ENCODE peak calls at places on chromosomes 2 and 18, in eight cellular contexts. Y is fibroblast of pulmonary artery, M is fibroblast of lung, J is left ventricle myocardium inferior, E is OCI-LY7, G is GM12864, Z is lower leg skin, C is PC-3. R is an unnamed sample.

GRCh38 chr2:31297751-31298150 is 63.8 kb downstream of the EHD3 start:
- DNase-seq in C (peak), J (no peak), Y (no peak), M (no peak), G (no peak), E (peak), Z (no peak), R (peak)

GRCh38 chr18:55314615-55315237 is 273.3 kb downstream of the TCF4 start:
- DNase-seq in G (no peak), Z (no peak), M (no peak), E (no peak), J (no peak), C (no peak), Y (no peak), R (no peak)

GRCh38 chr2:202031261-202031986 is 2.2 kb upstream of the FZD7 start:
- DNase-seq in G (no peak), Y (no peak), E (no peak), J (no peak), C (no peak), Z (no peak), M (peak), R (no peak)

GRCh38 chr2:174341301-174341994 is 6.7 kb downstream of the SP9 start:
- DNase-seq in M (peak), J (peak), C (peak), E (peak), G (no peak), Z (peak), Y (peak), R (peak)

GRCh38 chr2:117942958-117943672 is 70.8 kb downstream of the CCDC93 start:
- DNase-seq in Z (no peak), C (peak), E (no peak), G (no peak), Y (no peak), J (no peak), M (peak), R (peak)

GRCh38 chr18:64405161-64405560 is 256.3 kb upstream of the LINC00305 start:
- DNase-seq in Z (no peak), G (no peak), Y (peak), M (peak), E (no peak), C (no peak), J (no peak), R (no peak)

GRCh38 chr2:240433973-240434727 is 1.3 kb upstream of the GPC1 start:
- DNase-seq in Z (peak), M (peak), G (no peak), J (peak), Y (peak), C (peak), E (no peak), R (peak)

GRCh38 chr2:176637497-176638166 is 368.4 kb downstream of the MTX2 start:
- DNase-seq in Z (peak), Y (peak), E (no peak), J (peak), M (peak), C (peak), G (no peak), R (peak)

GRCh38 chr18:25786778-25787177 is 303.6 kb downstream of the SS18 start:
- DNase-seq in C (peak), G (no peak), Z (no peak), E (no peak), J (no peak), M (peak), Y (peak), R (peak)

GRCh38 chr2:84832772-84833461 is 48.0 kb downstream of the TRABD2A start:
- DNase-seq in Y (no peak), J (peak), C (no peak), M (no peak), Z (peak), G (no peak), E (peak), R (no peak)

GRCh38 chr18:58216071-58216471 is 172.0 kb downstream of the NEDD4L start:
- DNase-seq in C (no peak), M (peak), Y (no peak), J (no peak), Z (no peak), E (no peak), G (no peak), R (peak)

GRCh38 chr2:241540391-241540765 is 18.2 kb upstream of the BOK start:
- DNase-seq in Z (no peak), M (no peak), Y (no peak), E (no peak), J (no peak), G (no peak), C (no peak), R (no peak)

GRCh38 chr18:43079422-43079821 is 36.1 kb downstream of the RIT2 start:
- DNase-seq in Y (no peak), G (no peak), Z (no peak), E (no peak), C (no peak), M (no peak), J (no peak), R (no peak)

GRCh38 chr2:145680276-145680675 is 1160.4 kb upstream of the ZEB2 start:
- DNase-seq in C (no peak), Y (no peak), G (no peak), M (no peak), J (no peak), E (no peak), Z (no peak), R (no peak)

GRCh38 chr2:237698338-237698694 is 70.9 kb downstream of the LRRFIP1 start:
- DNase-seq in E (peak), Y (no peak), C (no peak), M (no peak), Z (no peak), G (no peak), J (no peak), R (no peak)

GRCh38 chr18:54351186-54351585 is 6.5 kb downstream of the STARD6 start:
- DNase-seq in Z (no peak), G (no peak), J (no peak), M (no peak), E (no peak), Y (no peak), C (peak), R (no peak)

GRCh38 chr2:230254152-230254881 is 28.8 kb downstream of the SP140 start:
- DNase-seq in Z (no peak), C (no peak), J (no peak), G (no peak), E (no peak), M (no peak), Y (no peak), R (no peak)

GRCh38 chr2:205780645-205781044 is 98.3 kb downstream of the NRP2 start:
- DNase-seq in Y (no peak), Z (no peak), E (peak), M (no peak), G (no peak), C (no peak), J (no peak), R (no peak)

GRCh38 chr2:149928026-149928425 is 340.5 kb upstream of the MMADHC start:
- DNase-seq in M (no peak), C (no peak), G (no peak), Y (no peak), E (no peak), J (no peak), Z (no peak), R (no peak)

GRCh38 chr2:182668671-182669070 is 47.4 kb upstream of the DNAJC10 start:
- DNase-seq in Z (no peak), Y (peak), G (no peak), C (peak), J (no peak), M (no peak), E (no peak), R (no peak)

GRCh38 chr2:190533968-190534309 is 583 bp downstream of the NEMP2 start:
- DNase-seq in G (peak), E (peak), M (peak), J (no peak), C (no peak), Y (no peak), Z (no peak), R (no peak)

GRCh38 chr2:130336877-130337734 is 5.6 kb upstream of the IMP4 start:
- DNase-seq in J (peak), E (no peak), M (peak), G (peak), Z (peak), Y (peak), C (peak), R (peak)

GRCh38 chr18:66993492-66993891 is 389.6 kb upstream of the CDH19 start:
- DNase-seq in G (no peak), M (no peak), C (peak), J (no peak), Z (no peak), E (no peak), Y (no peak), R (no peak)

GRCh38 chr18:74540689-74541421 is 6.6 kb downstream of the CNDP1 start:
- DNase-seq in G (no peak), E (no peak), J (no peak), Y (no peak), M (no peak), Z (no peak), C (no peak), R (no peak)

GRCh38 chr2:86275962-86276361 is 61.5 kb downstream of the REEP1 start:
- DNase-seq in J (no peak), Y (no peak), E (no peak), C (no peak), M (no peak), Z (no peak), G (no peak), R (no peak)

GRCh38 chr2:152354069-152354755 is 19.2 kb downstream of the FMNL2 start:
- DNase-seq in J (no peak), Y (peak), G (no peak), M (no peak), Z (no peak), E (no peak), C (no peak), R (peak)

GRCh38 chr2:13819896-13820295 is 812.6 kb upstream of the LRATD1 start:
- DNase-seq in C (peak), J (no peak), Z (no peak), E (no peak), G (no peak), Y (peak), M (peak), R (peak)

GRCh38 chr2:45963816-45964215 is 312.3 kb downstream of the PRKCE start:
- DNase-seq in C (no peak), M (no peak), Z (no peak), E (no peak), Y (no peak), J (no peak), G (no peak), R (no peak)

GRCh38 chr18:45060102-45060501 is 379.4 kb downstream of the SETBP1 start:
- DNase-seq in Y (peak), M (peak), C (no peak), G (no peak), E (no peak), J (no peak), Z (no peak), R (peak)

GRCh38 chr18:77407733-77408132 is 158.1 kb downstream of the GALR1 start:
- DNase-seq in Z (no peak), Y (no peak), C (peak), J (no peak), G (no peak), M (no peak), E (no peak), R (no peak)

GRCh38 chr2:27973592-27973991 is 83.1 kb downstream of the BABAM2 start:
- DNase-seq in E (no peak), Z (no peak), J (no peak), M (peak), Y (peak), G (no peak), C (peak), R (no peak)

GRCh38 chr2:42054657-42055430 is 7.0 kb downstream of the PKDCC start:
- DNase-seq in Y (no peak), Z (no peak), C (peak), M (no peak), E (no peak), G (no peak), J (no peak), R (no peak)

GRCh38 chr2:38720613-38721241 is 30.4 kb downstream of the SRSF7 start:
- DNase-seq in C (peak), E (no peak), Y (peak), M (peak), G (peak), Z (peak), J (peak), R (peak)

GRCh38 chr18:47919916-47920315 is 10.5 kb downstream of the SMAD2 start:
- DNase-seq in E (no peak), G (no peak), J (no peak), C (no peak), Z (no peak), M (no peak), Y (no peak), R (no peak)

GRCh38 chr18:10368456-10369453 is 85.7 kb upstream of the APCDD1 start:
- DNase-seq in C (no peak), G (no peak), Y (no peak), Z (no peak), M (no peak), J (no peak), E (no peak), R (no peak)

GRCh38 chr2:142033393-142033792 is 97.4 kb downstream of the LRP1B start:
- DNase-seq in M (no peak), Y (peak), C (peak), E (no peak), J (no peak), Z (no peak), G (no peak), R (no peak)

GRCh38 chr2:187618813-187619212 is 64.6 kb upstream of the TFPI start:
- DNase-seq in J (no peak), Y (peak), C (no peak), M (peak), E (no peak), G (no peak), Z (no peak), R (peak)

DNA sequence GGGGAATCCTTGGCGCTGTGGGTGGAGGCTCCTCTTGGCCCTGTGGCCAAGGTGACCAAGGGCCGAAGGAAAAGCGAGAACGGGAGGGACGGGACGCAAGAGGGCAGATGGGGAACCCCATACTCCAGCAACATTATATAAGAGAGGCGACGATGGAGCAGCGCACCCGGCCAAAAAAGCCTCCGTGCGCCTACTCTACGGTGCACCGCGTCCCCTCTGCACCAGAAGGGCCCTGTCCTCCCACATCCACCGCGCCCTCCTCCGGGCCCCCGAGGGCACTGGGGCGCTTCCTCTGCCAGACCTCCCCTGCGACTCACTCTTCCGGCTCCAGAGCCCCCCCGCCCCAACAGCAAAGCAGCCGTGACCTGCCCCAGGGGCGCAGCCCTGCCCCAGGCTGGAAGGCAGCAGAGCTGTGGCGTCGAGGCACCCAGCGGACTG is 106.1 kb upstream of the CD302 start:
- DNase-seq in M (no peak), C (no peak), Z (no peak), J (no peak), G (no peak), Y (no peak), E (no peak), R (no peak)
- H3K4me3 ChIP-seq in M (peak), C (no peak), Z (peak), J (peak), G (peak), Y (peak), E (no peak), R (no peak)

DNA sequence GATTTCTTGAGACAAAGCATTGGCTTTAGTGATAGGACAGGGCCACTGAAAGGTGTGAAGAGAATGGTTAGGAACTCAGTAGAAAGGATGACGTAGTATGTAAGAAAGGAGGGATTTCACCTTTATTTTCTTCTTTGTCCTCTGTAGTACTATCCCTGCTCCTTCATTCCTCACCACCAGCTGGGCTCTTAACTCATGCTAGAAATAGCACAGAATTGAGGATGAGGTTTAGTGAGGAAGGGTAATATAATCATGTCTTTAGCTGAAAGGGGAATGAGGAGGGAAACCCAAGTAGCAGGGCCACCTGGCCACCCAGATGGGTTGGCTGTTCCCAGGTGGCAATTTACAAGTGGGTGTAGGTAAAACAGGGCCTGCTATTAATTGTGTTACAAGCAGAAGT is 15.2 kb downstream of the ACVR2A start:
- DNase-seq in M (no peak), J (no peak), Y (no peak), Z (no peak), C (no peak), E (no peak), G (no peak), R (no peak)
- TF ChIP-seq CTCF in M (no peak), J (no peak), Y (no peak), Z (no peak), C (no peak), E (no peak), G (no peak), R (no peak)

GRCh38 chr2:44748-45341 is 1.5 kb downstream of the FAM110C start:
- DNase-seq in Z (no peak), G (no peak), M (no peak), E (no peak), Y (no peak), C (peak), J (no peak), R (no peak)
- H3K4me3 ChIP-seq in Z (peak), G (no peak), M (no peak), E (no peak), Y (no peak), C (peak), J (peak), R (no peak)

GRCh38 chr18:40293311-40293710 is 1661.7 kb upstream of the PIK3C3 start:
- DNase-seq in M (peak), G (no peak), J (no peak), E (no peak), Z (no peak), Y (peak), C (peak), R (peak)
- TF ChIP-seq CTCF in M (no peak), G (no peak), J (no peak), E (peak), Z (no peak), Y (peak), C (peak), R (peak)